ENCODE peak calls at places on chromosome 6, in six cellular contexts. T, H, Y, K, G and W are unnamed samples.

GRCh38 chr6:110475255-110475654 is 1.2 kb downstream of the SLC22A16 start:
- DNase-seq in T (no peak), H (no peak), Y (no peak), K (no peak), G (no peak), W (no peak)

GRCh38 chr6:137415127-137415833 is 78.9 kb downstream of the OLIG3 start:
- DNase-seq in T (peak), H (peak), Y (peak), K (peak), G (no peak), W (peak)

GRCh38 chr6:44442235-44442634 is 54.7 kb downstream of the CDC5L start:
- DNase-seq in T (no peak), H (no peak), Y (no peak), K (no peak), G (no peak), W (no peak)

GRCh38 chr6:139990287-139990686 is 615.8 kb upstream of the CITED2 start:
- DNase-seq in T (no peak), H (no peak), Y (no peak), K (no peak), G (no peak), W (no peak)

GRCh38 chr6:48048460-48049146 is 62.4 kb downstream of the PTCHD4 start:
- DNase-seq in T (no peak), H (no peak), Y (no peak), K (no peak), G (no peak), W (no peak)

GRCh38 chr6:33427585-33428218 is 7.8 kb downstream of the SYNGAP1 start:
- DNase-seq in T (peak), H (peak), Y (no peak), K (peak), G (no peak), W (no peak)

GRCh38 chr6:107667790-107668189 is 156.3 kb downstream of the SCML4 start:
- DNase-seq in T (no peak), H (no peak), Y (no peak), K (no peak), G (no peak), W (no peak)

GRCh38 chr6:125273965-125274364 is 27.8 kb downstream of the HDDC2 start:
- DNase-seq in T (no peak), H (no peak), Y (peak), K (no peak), G (no peak), W (peak)

GRCh38 chr6:52000064-52000463 is 87.3 kb downstream of the PKHD1 start:
- DNase-seq in T (no peak), H (no peak), Y (no peak), K (no peak), G (no peak), W (peak)

GRCh38 chr6:156776470-156776840 is 723 bp upstream of the ARID1B start:
- DNase-seq in T (peak), H (no peak), Y (peak), K (no peak), G (no peak), W (peak)

GRCh38 chr6:143843689-143844405 is 709 bp downstream of the LTV1 start:
- DNase-seq in T (no peak), H (peak), Y (no peak), K (no peak), G (no peak), W (peak)